ENCODE peak calls at places on chromosome 3, in eight cellular contexts. Q, U, V, B, F, E, O and R are unnamed samples.

GRCh38 chr3:10017636-10018292 is 8.5 kb upstream of the FANCD2 start:
- DNase-seq in Q (no peak), U (no peak), V (no peak), B (no peak), F (no peak), E (no peak), O (no peak), R (peak)

GRCh38 chr3:175238848-175239247 is 379.7 kb downstream of the NAALADL2 start:
- DNase-seq in Q (no peak), U (no peak), V (no peak), B (no peak), F (no peak), E (no peak), O (no peak), R (no peak)

GRCh38 chr3:117553461-117553860 is 843.9 kb downstream of the TUSC7 start:
- DNase-seq in Q (no peak), U (no peak), V (no peak), B (peak), F (no peak), E (no peak), O (no peak), R (no peak)

GRCh38 chr3:153093629-153094028 is 68.4 kb upstream of the RAP2B start:
- DNase-seq in Q (no peak), U (no peak), V (no peak), B (no peak), F (no peak), E (no peak), O (no peak), R (no peak)

GRCh38 chr3:121970047-121970446 is 52.0 kb downstream of the ILDR1 start:
- DNase-seq in Q (peak), U (no peak), V (no peak), B (no peak), F (no peak), E (no peak), O (no peak), R (no peak)

GRCh38 chr3:15967577-15967976 is 169.8 kb upstream of the ANKRD28 start:
- DNase-seq in Q (no peak), U (no peak), V (no peak), B (no peak), F (no peak), E (no peak), O (no peak), R (no peak)

GRCh38 chr3:167084566-167084965 is 295.5 kb downstream of the ZBBX start:
- DNase-seq in Q (no peak), U (no peak), V (no peak), B (no peak), F (no peak), E (no peak), O (no peak), R (no peak)

GRCh38 chr3:152146461-152146860 is 122.3 kb upstream of the MBNL1 start:
- DNase-seq in Q (no peak), U (no peak), V (no peak), B (no peak), F (no peak), E (no peak), O (no peak), R (no peak)

GRCh38 chr3:58231666-58232065 is 5.9 kb upstream of the ABHD6 start:
- DNase-seq in Q (no peak), U (no peak), V (no peak), B (no peak), F (no peak), E (no peak), O (no peak), R (no peak)

GRCh38 chr3:184177331-184177731 is 2.7 kb downstream of the AP2M1 start:
- DNase-seq in Q (no peak), U (no peak), V (no peak), B (no peak), F (no peak), E (no peak), O (no peak), R (no peak)

GRCh38 chr3:126245811-126246727 is 65.7 kb upstream of the ALDH1L1 start:
- DNase-seq in Q (peak), U (peak), V (no peak), B (peak), F (peak), E (no peak), O (peak), R (no peak)

GRCh38 chr3:41464858-41465257 is 265.6 kb downstream of the CTNNB1 start:
- DNase-seq in Q (no peak), U (no peak), V (no peak), B (no peak), F (no peak), E (no peak), O (no peak), R (no peak)

GRCh38 chr3:85939026-85939616 is 980.3 kb downstream of the CADM2 start:
- DNase-seq in Q (no peak), U (no peak), V (no peak), B (peak), F (no peak), E (no peak), O (no peak), R (no peak)

GRCh38 chr3:71723452-71724170 is 1.6 kb downstream of the EIF4E3 start:
- DNase-seq in Q (no peak), U (no peak), V (no peak), B (no peak), F (no peak), E (no peak), O (no peak), R (no peak)

GRCh38 chr3:127544151-127544805 is 46.3 kb downstream of the TPRA1 start:
- DNase-seq in Q (peak), U (peak), V (peak), B (peak), F (peak), E (peak), O (peak), R (peak)

GRCh38 chr3:105444725-105445124 is 78.0 kb downstream of the ALCAM start:
- DNase-seq in Q (no peak), U (no peak), V (no peak), B (no peak), F (no peak), E (no peak), O (no peak), R (no peak)

GRCh38 chr3:189790658-189791057 is 159.5 kb downstream of the TP63 start:
- DNase-seq in Q (no peak), U (no peak), V (no peak), B (no peak), F (no peak), E (no peak), O (no peak), R (no peak)

GRCh38 chr3:122247825-122248185 is 64.3 kb downstream of the CASR start:
- DNase-seq in Q (no peak), U (peak), V (no peak), B (no peak), F (no peak), E (no peak), O (no peak), R (no peak)

GRCh38 chr3:33424606-33425453 is 15.4 kb downstream of the UBP1 start:
- DNase-seq in Q (no peak), U (no peak), V (no peak), B (no peak), F (no peak), E (no peak), O (no peak), R (no peak)

GRCh38 chr3:71402280-71402679 is 181.2 kb downstream of the FOXP1 start:
- DNase-seq in Q (no peak), U (no peak), V (no peak), B (no peak), F (no peak), E (no peak), O (no peak), R (no peak)

GRCh38 chr3:50605901-50606326 is 5.7 kb downstream of the CISH start:
- DNase-seq in Q (no peak), U (peak), V (peak), B (no peak), F (no peak), E (no peak), O (no peak), R (peak)

GRCh38 chr3:71689305-71689704 is 35.9 kb downstream of the EIF4E3 start:
- DNase-seq in Q (no peak), U (no peak), V (no peak), B (no peak), F (no peak), E (no peak), O (peak), R (no peak)

GRCh38 chr3:72919520-72919919 is 31.7 kb downstream of the GXYLT2 start:
- DNase-seq in Q (no peak), U (no peak), V (no peak), B (no peak), F (no peak), E (no peak), O (no peak), R (no peak)

DNA sequence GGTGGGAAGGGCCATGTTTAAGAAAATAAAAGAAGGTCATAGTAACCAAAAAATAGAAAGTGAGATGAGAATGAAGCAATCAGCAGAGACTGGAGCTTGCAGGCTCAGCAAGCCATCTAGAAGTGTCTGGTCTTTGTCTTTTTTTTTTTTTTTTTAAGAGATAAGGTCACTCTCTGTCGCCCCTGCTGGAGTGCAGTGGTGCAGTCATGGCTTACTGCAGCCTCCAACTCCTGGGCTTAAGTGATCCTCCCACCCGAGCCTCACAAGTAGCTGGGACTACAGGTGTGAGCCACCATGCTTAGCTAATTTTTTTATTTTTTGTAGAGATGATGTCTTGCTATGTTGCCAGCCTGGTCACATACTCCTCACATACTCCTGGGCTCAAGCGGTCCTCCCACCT is 36.2 kb downstream of the GXYLT2 start:
- DNase-seq in Q (no peak), U (no peak), V (no peak), B (peak), F (no peak), E (no peak), O (peak), R (no peak)
- TF ChIP-seq CTCF in Q (no peak), U (no peak), V (no peak), B (no peak), F (peak), E (no peak), O (peak), R (no peak)

DNA sequence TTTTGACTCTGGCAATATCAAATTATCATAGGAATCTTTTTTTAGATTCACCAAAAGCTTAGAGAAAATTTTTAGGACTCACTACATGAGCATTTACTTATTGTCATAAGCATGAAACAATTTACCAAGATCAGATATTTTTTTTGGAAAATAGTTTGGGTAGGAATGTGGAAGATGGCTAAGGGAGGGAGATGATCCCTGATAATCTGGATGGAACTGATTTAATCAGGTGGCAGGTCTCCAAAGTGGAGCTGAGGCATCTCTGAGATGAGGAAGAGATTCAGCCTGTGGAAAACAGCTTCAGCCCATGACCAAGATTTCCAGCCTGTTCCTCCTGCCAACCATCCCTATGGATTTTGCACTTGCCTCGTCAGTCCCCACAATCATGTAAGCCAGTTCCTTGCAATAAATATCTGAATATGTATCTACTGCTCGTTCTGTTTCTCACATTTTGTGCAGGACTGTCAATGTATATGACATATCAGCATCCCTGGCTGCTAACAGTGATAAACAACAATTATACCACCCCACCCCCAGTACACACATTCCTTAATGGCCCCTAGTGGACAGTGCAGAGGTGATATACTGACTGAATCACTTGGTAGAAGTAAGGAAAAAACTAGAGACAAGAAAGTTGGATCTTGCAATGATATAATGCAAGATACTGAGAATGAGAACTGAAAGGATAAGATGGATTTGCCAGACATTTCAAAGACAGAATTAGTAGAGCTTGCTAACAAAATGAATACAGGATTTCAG is 183.8 kb downstream of the NEK10 start:
- DNase-seq in Q (no peak), U (no peak), V (no peak), B (no peak), F (no peak), E (no peak), O (peak), R (no peak)
- TF ChIP-seq CTCF in Q (peak), U (no peak), V (no peak), B (no peak), F (no peak), E (no peak), O (no peak), R (no peak)

DNA sequence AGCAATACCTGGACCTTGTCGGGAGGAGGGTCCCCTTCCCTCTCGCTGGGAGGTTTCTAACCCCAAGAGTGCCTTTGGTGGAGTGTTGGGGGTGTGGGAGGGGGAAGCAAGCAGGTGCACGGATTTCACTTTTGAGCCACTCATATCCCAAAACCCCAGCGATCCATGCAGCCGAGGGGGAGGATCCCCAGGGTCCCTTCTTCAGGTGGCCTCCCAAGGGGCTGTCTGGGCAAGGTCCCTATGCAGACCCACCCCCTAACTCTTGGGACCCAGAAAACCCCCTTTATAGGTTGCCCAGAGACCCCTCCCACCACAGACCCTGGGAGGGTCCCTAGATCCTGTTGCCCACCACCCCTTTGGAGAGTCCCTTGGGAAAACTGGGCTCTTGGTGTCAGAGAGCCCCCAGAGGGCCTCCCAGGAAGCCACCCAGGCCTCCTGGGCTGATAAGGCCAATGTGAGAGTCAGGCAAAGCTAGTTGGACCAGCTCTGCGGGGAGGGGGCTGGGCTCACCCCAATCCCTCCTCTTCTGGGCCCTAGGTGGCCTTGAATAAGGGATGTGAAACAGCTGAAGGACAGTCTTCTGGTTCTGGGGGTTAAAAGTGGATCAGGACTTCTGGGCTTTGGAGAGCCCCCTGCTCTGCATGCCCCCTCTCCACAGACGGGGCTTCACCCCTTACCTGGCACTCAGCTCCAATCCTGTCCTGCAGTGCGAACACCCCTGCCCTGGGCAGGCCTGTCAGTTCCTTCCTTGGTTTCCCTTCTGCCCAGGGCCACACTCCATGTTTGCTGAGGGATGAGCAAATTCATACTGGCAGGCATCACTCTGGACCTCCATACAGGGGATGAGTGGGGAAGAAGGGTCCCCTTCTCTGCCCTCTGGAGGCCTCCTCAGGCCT is 932 bp upstream of the PLCD1 start:
- DNase-seq in Q (no peak), U (no peak), V (no peak), B (no peak), F (no peak), E (no peak), O (no peak), R (no peak)
- TF ChIP-seq CTCF in Q (no peak), U (no peak), V (no peak), B (no peak), F (no peak), E (no peak), O (no peak), R (no peak)

DNA sequence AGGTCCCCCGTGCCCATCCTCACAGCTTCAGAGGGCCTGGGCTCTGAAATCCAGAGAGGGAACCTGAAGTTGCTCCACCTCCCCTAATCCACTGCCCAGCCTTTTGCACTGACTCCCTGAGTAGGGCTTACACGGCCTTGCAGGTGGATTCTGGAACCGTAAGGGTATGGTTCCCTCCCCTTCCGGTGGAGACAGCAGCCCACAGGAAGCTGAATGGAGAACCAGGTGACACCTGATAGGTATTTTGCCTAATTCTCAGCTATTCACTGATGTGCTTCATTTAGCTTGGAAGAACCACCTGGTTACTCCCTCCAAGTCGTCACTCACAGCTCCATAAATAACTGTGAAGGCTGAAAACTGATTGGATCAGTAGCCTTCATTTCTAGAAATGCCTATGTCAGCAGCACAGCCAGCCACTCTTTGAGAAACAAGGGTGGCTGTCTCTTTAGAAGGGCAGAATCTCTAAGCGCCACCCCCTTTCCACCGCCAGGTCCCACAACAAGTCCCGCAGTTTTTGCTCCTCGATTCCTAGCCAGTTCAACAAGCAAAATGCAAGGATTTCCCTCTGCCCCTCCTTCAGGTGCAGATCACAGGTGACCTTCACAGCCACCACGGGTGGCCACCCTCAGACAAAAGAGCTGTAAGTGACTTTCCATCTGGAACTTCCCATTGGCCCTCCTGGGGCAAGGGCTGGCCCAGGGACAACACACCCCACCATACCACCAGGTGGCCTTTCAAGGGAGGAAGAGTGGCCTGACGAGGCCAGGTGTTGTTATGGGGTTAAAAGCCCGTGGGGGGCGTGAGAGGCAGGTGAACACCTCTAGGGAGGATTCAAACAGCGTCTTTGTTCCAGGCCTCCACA is 112.9 kb downstream of the SEC22A start:
- DNase-seq in Q (no peak), U (no peak), V (peak), B (no peak), F (no peak), E (no peak), O (peak), R (no peak)
- TF ChIP-seq CTCF in Q (no peak), U (no peak), V (no peak), B (no peak), F (no peak), E (no peak), O (peak), R (no peak)

DNA sequence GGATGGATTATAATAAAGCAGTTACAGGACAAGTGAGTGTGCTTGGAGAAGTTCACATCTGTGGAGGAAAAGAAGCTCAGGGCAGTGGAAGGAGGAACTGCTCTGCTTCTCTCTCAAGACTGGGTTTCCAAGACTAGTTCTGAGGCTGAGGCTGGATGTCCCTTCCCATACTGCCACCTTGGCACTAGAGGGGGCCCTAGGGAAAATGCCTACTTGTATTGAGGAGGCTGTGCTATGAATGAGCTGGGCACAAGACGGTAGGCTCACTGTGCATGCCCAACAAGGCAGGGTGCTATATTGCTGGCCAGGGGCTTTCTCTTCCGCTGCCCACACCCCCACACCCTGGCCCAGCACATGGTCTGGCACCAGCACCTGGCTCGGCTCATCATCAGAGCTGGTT is 65.2 kb downstream of the SLCO2A1 start:
- DNase-seq in Q (no peak), U (no peak), V (no peak), B (peak), F (no peak), E (no peak), O (peak), R (no peak)
- TF ChIP-seq CTCF in Q (peak), U (no peak), V (no peak), B (no peak), F (no peak), E (no peak), O (peak), R (no peak)

GRCh38 chr3:13303410-13303809 is 116.7 kb downstream of the NUP210 start:
- DNase-seq in Q (no peak), U (no peak), V (no peak), B (no peak), F (no peak), E (no peak), O (no peak), R (no peak)

GRCh38 chr3:13309004-13309403 is 111.1 kb downstream of the NUP210 start:
- DNase-seq in Q (no peak), U (no peak), V (peak), B (no peak), F (no peak), E (no peak), O (no peak), R (no peak)

GRCh38 chr3:13305623-13306022 is 114.5 kb downstream of the NUP210 start:
- DNase-seq in Q (no peak), U (no peak), V (no peak), B (no peak), F (no peak), E (no peak), O (no peak), R (no peak)

GRCh38 chr3:13307041-13307440 is 113.1 kb downstream of the NUP210 start:
- DNase-seq in Q (no peak), U (no peak), V (no peak), B (no peak), F (no peak), E (no peak), O (no peak), R (no peak)

GRCh38 chr3:13308406-13308805 is 111.7 kb downstream of the NUP210 start:
- DNase-seq in Q (no peak), U (no peak), V (no peak), B (peak), F (no peak), E (peak), O (peak), R (no peak)
- TF ChIP-seq CTCF in Q (peak), U (peak), V (peak), B (peak), F (peak), E (peak), O (peak), R (peak)

DNA sequence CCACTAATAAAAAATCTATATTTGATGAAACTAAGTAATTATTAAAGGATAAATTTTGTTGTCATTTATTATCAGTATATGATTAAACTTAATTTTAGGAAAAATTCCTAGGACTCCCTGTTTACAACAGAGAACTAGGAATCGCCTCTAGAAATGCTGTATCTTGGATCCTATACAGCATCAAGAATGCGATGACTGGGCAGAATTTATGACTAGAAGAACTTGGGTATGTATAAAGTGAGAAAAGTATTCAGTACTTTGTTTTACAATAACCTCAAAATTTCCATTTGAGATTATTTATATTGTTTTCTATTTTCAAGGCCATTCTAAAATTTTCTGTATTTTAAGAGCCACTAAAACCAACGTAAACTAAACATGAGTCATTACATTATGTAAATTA is 82.3 kb upstream of the AGTR1 start:
- DNase-seq in Q (no peak), U (no peak), V (no peak), B (no peak), F (no peak), E (no peak), O (no peak), R (no peak)
- TF ChIP-seq CTCF in Q (no peak), U (no peak), V (no peak), B (no peak), F (no peak), E (no peak), O (no peak), R (no peak)